ENCODE peak calls at places on chromosomes 1 and 21, in six cellular contexts. E is NCI-H1930, M is mesendoderm, T is BE2C, L is HT-29, H is WTC11. Z is an unnamed sample.

GRCh38 chr1:7253118-7253480 is 467.8 kb downstream of the CAMTA1 start:
- DNase-seq in E (no peak), M (no peak), T (no peak), L (no peak), H (no peak), Z (no peak)

GRCh38 chr21:16572032-16572431 is 842.2 kb downstream of the USP25 start:
- DNase-seq in E (no peak), M (no peak), T (no peak), L (no peak), H (no peak), Z (no peak)

GRCh38 chr1:228804640-228805413 is 69.5 kb downstream of the RHOU start:
- DNase-seq in E (no peak), M (peak), T (no peak), L (no peak), H (no peak), Z (no peak)

GRCh38 chr1:66168919-66169725 is 364.8 kb upstream of the SGIP1 start:
- DNase-seq in E (no peak), M (no peak), T (no peak), L (no peak), H (no peak), Z (no peak)

GRCh38 chr1:156922986-156923564 is 2.6 kb downstream of the LRRC71 start:
- DNase-seq in E (no peak), M (no peak), T (no peak), L (no peak), H (no peak), Z (no peak)

GRCh38 chr1:229342902-229343587 is at the start of gene CCSAP:
- DNase-seq in E (peak), M (peak), T (no peak), L (peak), H (peak), Z (no peak)

GRCh38 chr21:36707763-36708511 is 9.0 kb downstream of the SIM2 start:
- DNase-seq in E (no peak), M (peak), T (no peak), L (no peak), H (no peak), Z (no peak)

GRCh38 chr1:150168960-150169565 is 19.3 kb downstream of the PLEKHO1 start:
- DNase-seq in E (peak), M (peak), T (peak), L (peak), H (peak), Z (peak)

GRCh38 chr21:35616090-35616489 is 444.2 kb downstream of the SETD4 start:
- DNase-seq in E (no peak), M (no peak), T (no peak), L (peak), H (no peak), Z (no peak)

GRCh38 chr1:166391677-166392076 is 224.9 kb upstream of the FAM78B start:
- DNase-seq in E (no peak), M (peak), T (no peak), L (no peak), H (no peak), Z (no peak)

GRCh38 chr21:37793660-37794059 is 122.6 kb downstream of the KCNJ6 start:
- DNase-seq in E (no peak), M (no peak), T (no peak), L (no peak), H (no peak), Z (no peak)

GRCh38 chr1:29895201-29895600 is 658.9 kb downstream of the PTPRU start:
- DNase-seq in E (no peak), M (no peak), T (no peak), L (no peak), H (no peak), Z (no peak)

GRCh38 chr1:203197625-203198024 is 11.1 kb upstream of the CHI3L1 start:
- DNase-seq in E (no peak), M (peak), T (no peak), L (no peak), H (no peak), Z (no peak)

GRCh38 chr1:228217551-228218344 is 9.9 kb downstream of the OBSCN start:
- DNase-seq in E (no peak), M (peak), T (no peak), L (no peak), H (no peak), Z (no peak)

GRCh38 chr1:116458695-116459094 is 85.7 kb downstream of the ATP1A1 start:
- DNase-seq in E (no peak), M (no peak), T (no peak), L (no peak), H (no peak), Z (no peak)

GRCh38 chr21:35079181-35079580 is 30.1 kb upstream of the RUNX1 start:
- DNase-seq in E (no peak), M (no peak), T (no peak), L (no peak), H (no peak), Z (no peak)

GRCh38 chr1:65980241-65980640 is 187.5 kb downstream of the PDE4B start:
- DNase-seq in E (no peak), M (no peak), T (no peak), L (no peak), H (no peak), Z (no peak)

GRCh38 chr1:240091614-240092300 is at the start of gene FMN2:
- DNase-seq in E (peak), M (peak), T (peak), L (no peak), H (peak), Z (peak)

GRCh38 chr1:3319874-3320245 is 134.6 kb upstream of the ARHGEF16 start:
- DNase-seq in E (no peak), M (peak), T (no peak), L (peak), H (peak), Z (peak)

GRCh38 chr1:11650331-11650991 is 3.8 kb downstream of the FBXO2 start:
- DNase-seq in E (no peak), M (peak), T (peak), L (peak), H (peak), Z (no peak)

GRCh38 chr1:66571789-66572188 is 37.8 kb downstream of the SGIP1 start:
- DNase-seq in E (no peak), M (no peak), T (no peak), L (no peak), H (no peak), Z (no peak)

GRCh38 chr1:172742599-172743500 is 83.9 kb downstream of the FASLG start:
- DNase-seq in E (no peak), M (peak), T (no peak), L (peak), H (no peak), Z (peak)

GRCh38 chr1:119779869-119780356 is 11.2 kb upstream of the HMGCS2 start:
- DNase-seq in E (no peak), M (peak), T (no peak), L (peak), H (no peak), Z (no peak)

GRCh38 chr1:236039736-236040670 is 24.9 kb downstream of the NID1 start:
- DNase-seq in E (no peak), M (no peak), T (no peak), L (no peak), H (no peak), Z (no peak)

GRCh38 chr1:229318056-229318455 is 24.8 kb downstream of the CCSAP start:
- DNase-seq in E (no peak), M (peak), T (no peak), L (no peak), H (no peak), Z (no peak)

GRCh38 chr1:243503155-243503554 is 247.3 kb downstream of the SDCCAG8 start:
- DNase-seq in E (no peak), M (no peak), T (no peak), L (no peak), H (no peak), Z (no peak)

GRCh38 chr1:241269116-241269515 is 87.9 kb downstream of the RGS7 start:
- DNase-seq in E (no peak), M (peak), T (no peak), L (peak), H (peak), Z (no peak)

GRCh38 chr1:8026153-8026975 is at the start of gene ERRFI1:
- DNase-seq in E (peak), M (peak), T (peak), L (peak), H (peak), Z (peak)

GRCh38 chr21:15562748-15563147 is 167.0 kb upstream of the USP25 start:
- DNase-seq in E (no peak), M (no peak), T (no peak), L (no peak), H (no peak), Z (no peak)

GRCh38 chr1:175555266-175555665 is 188.1 kb downstream of the TNR start:
- DNase-seq in E (no peak), M (no peak), T (no peak), L (no peak), H (no peak), Z (no peak)

GRCh38 chr1:12472798-12473551 is 145.0 kb downstream of the DHRS3 start:
- DNase-seq in E (no peak), M (no peak), T (no peak), L (no peak), H (no peak), Z (no peak)

GRCh38 chr1:59990470-59990869 is 63.9 kb upstream of the CYP2J2 start:
- DNase-seq in E (no peak), M (no peak), T (peak), L (no peak), H (no peak), Z (peak)

GRCh38 chr1:219385786-219386427 is 212.2 kb downstream of the LYPLAL1 start:
- DNase-seq in E (peak), M (peak), T (peak), L (peak), H (peak), Z (peak)

GRCh38 chr1:47660622-47661021 is 222.8 kb downstream of the FOXD2 start:
- DNase-seq in E (no peak), M (no peak), T (no peak), L (no peak), H (no peak), Z (no peak)